ENCODE peak calls at places on chromosomes 16 and 17, in four cellular contexts. V is amniotic epithelial cell, B is mesothelial cell of epicardium, C is tibial nerve. U is an unnamed sample.

GRCh38 chr16:56970934-56971767 is 9.4 kb downstream of the CETP start:
- DNase-seq in V (peak), B (no peak), C (no peak), U (no peak)

GRCh38 chr17:55334285-55334684 is 69.5 kb downstream of the HLF start:
- DNase-seq in V (no peak), B (no peak), C (no peak), U (no peak)

GRCh38 chr16:75372236-75372856 is 61.0 kb downstream of the CFDP1 start:
- DNase-seq in V (peak), B (no peak), C (no peak), U (no peak)

GRCh38 chr16:80666378-80667257 is 125.8 kb downstream of the DYNLRB2 start:
- DNase-seq in V (no peak), B (no peak), C (no peak), U (no peak)

GRCh38 chr17:29918922-29919856 is 10.8 kb downstream of the SSH2 start:
- DNase-seq in V (peak), B (no peak), C (no peak), U (no peak)

GRCh38 chr17:58530655-58531054 is 16.2 kb upstream of the MTMR4 start:
- DNase-seq in V (no peak), B (no peak), C (no peak), U (no peak)

GRCh38 chr17:70137451-70138230 is 31.7 kb upstream of the KCNJ2 start:
- DNase-seq in V (peak), B (no peak), C (peak), U (peak)

GRCh38 chr17:3558603-3559269 is 1.1 kb upstream of the TRPV3 start:
- DNase-seq in V (peak), B (no peak), C (no peak), U (no peak)

GRCh38 chr17:38605852-38606645 is at the start of gene SRCIN1:
- DNase-seq in V (no peak), B (no peak), C (no peak), U (peak)

GRCh38 chr17:80668375-80669149 is 123.9 kb downstream of the RPTOR start:
- DNase-seq in V (no peak), B (no peak), C (no peak), U (no peak)

GRCh38 chr16:27539636-27540035 is 10.1 kb downstream of the GTF3C1 start:
- DNase-seq in V (no peak), B (no peak), C (no peak), U (no peak)

GRCh38 chr16:9159839-9160550 is 68.6 kb downstream of the HAPSTR1 start:
- DNase-seq in V (peak), B (peak), C (no peak), U (peak)

GRCh38 chr17:497587-498034 is 145.0 kb upstream of the RPH3AL start:
- DNase-seq in V (no peak), B (no peak), C (no peak), U (peak)

GRCh38 chr17:5557485-5557884 is 26.8 kb downstream of the NLRP1 start:
- DNase-seq in V (peak), B (no peak), C (no peak), U (peak)

GRCh38 chr17:68356520-68356919 is 65.2 kb downstream of the ARSG start:
- DNase-seq in V (peak), B (no peak), C (no peak), U (no peak)

GRCh38 chr17:41571561-41572434 is at the start of gene KRT9:
- DNase-seq in V (no peak), B (no peak), C (no peak), U (no peak)

GRCh38 chr16:49158029-49158642 is 123.5 kb downstream of the CBLN1 start:
- DNase-seq in V (peak), B (peak), C (no peak), U (no peak)

GRCh38 chr16:17125671-17126070 is 345.1 kb downstream of the XYLT1 start:
- DNase-seq in V (peak), B (no peak), C (no peak), U (no peak)

GRCh38 chr16:26824469-26824868 is 242.3 kb upstream of the C16orf82 start:
- DNase-seq in V (no peak), B (no peak), C (no peak), U (no peak)

GRCh38 chr17:68260051-68260762 is 12.4 kb downstream of the AMZ2 start:
- DNase-seq in V (no peak), B (no peak), C (no peak), U (no peak)

GRCh38 chr16:58451945-58452401 is 48.0 kb upstream of the NDRG4 start:
- DNase-seq in V (peak), B (no peak), C (no peak), U (peak)

GRCh38 chr17:48715496-48716399 is 6.6 kb downstream of the PRAC1 start:
- DNase-seq in V (no peak), B (no peak), C (no peak), U (no peak)

GRCh38 chr17:15513058-15513858 is 45.8 kb upstream of the CDRT4 start:
- DNase-seq in V (peak), B (no peak), C (no peak), U (no peak)

GRCh38 chr17:72947475-72947874 is 145.0 kb downstream of the SLC39A11 start:
- DNase-seq in V (no peak), B (no peak), C (no peak), U (no peak)

GRCh38 chr17:82126479-82127314 is 28.7 kb upstream of the FASN start:
- DNase-seq in V (no peak), B (no peak), C (no peak), U (no peak)

GRCh38 chr17:60971515-60972369 is 294.1 kb downstream of the BCAS3 start:
- DNase-seq in V (peak), B (peak), C (no peak), U (peak)

GRCh38 chr16:82832861-82833260 is 206.1 kb downstream of the CDH13 start:
- DNase-seq in V (no peak), B (no peak), C (no peak), U (peak)

GRCh38 chr17:44543213-44543904 is 13.9 kb upstream of the FZD2 start:
- DNase-seq in V (peak), B (no peak), C (no peak), U (peak)

GRCh38 chr17:73118139-73118538 is 25.7 kb upstream of the SLC39A11 start:
- DNase-seq in V (no peak), B (no peak), C (no peak), U (no peak)

GRCh38 chr16:27789595-27790241 is 239.8 kb downstream of the KATNIP start:
- DNase-seq in V (no peak), B (no peak), C (no peak), U (no peak)

GRCh38 chr17:1752425-1752941 is 9.4 kb upstream of the SERPINF1 start:
- DNase-seq in V (no peak), B (no peak), C (no peak), U (peak)

GRCh38 chr17:70677783-70678647 is 508.7 kb downstream of the KCNJ2 start:
- DNase-seq in V (no peak), B (no peak), C (no peak), U (no peak)

GRCh38 chr17:71727292-71727691 is 393.5 kb upstream of the SOX9 start:
- DNase-seq in V (no peak), B (no peak), C (no peak), U (no peak)

GRCh38 chr16:85416267-85417109 is 196.6 kb upstream of the GSE1 start:
- DNase-seq in V (no peak), B (peak), C (no peak), U (peak)

GRCh38 chr17:78572277-78573205 is 4.7 kb downstream of the DNAH17 start:
- DNase-seq in V (no peak), B (no peak), C (no peak), U (no peak)

GRCh38 chr17:36127199-36127881 is 23.7 kb downstream of the CCL4 start:
- DNase-seq in V (no peak), B (no peak), C (no peak), U (no peak)

U was measured in HTR-8/SVneo.